ENCODE peak calls at places on chromosome 2, in four cellular contexts. T, C, I and E are unnamed samples.

GRCh38 chr2:189222440-189222839 is 42.9 kb upstream of the COL5A2 start:
- DNase-seq in I (no peak), C (no peak), T (no peak), E (peak; percentile 82)

GRCh38 chr2:3079959-3080948 is 297.4 kb downstream of the EIPR1 start:
- DNase-seq in I (no peak), T (no peak), C (no peak), E (no peak)

GRCh38 chr2:223820549-223820948 is 16.8 kb downstream of the AP1S3 start:
- DNase-seq in T (no peak), C (no peak), I (no peak), E (no peak)

GRCh38 chr2:27051902-27052645 is 606 bp downstream of the AGBL5 start:
- DNase-seq in I (no peak), T (no peak), C (no peak), E (peak; percentile 82)

GRCh38 chr2:101277111-101277510 is 24.4 kb downstream of the CNOT11 start:
- DNase-seq in C (no peak), I (no peak), T (no peak), E (no peak)

GRCh38 chr2:20675701-20676352 is 8.9 kb downstream of the GDF7 start:
- DNase-seq in C (no peak), I (no peak), T (no peak), E (no peak)

GRCh38 chr2:172772637-172773036 is 37.0 kb downstream of the RAPGEF4 start:
- DNase-seq in T (no peak), C (peak; percentile 13), I (no peak), E (no peak)

GRCh38 chr2:175187378-175187777 is 5.9 kb upstream of the ATP5MC3 start:
- DNase-seq in I (no peak), C (peak; percentile 9), T (no peak), E (no peak)

GRCh38 chr2:65486802-65487201 is 54.4 kb upstream of the SPRED2 start:
- DNase-seq in C (no peak), T (no peak), I (no peak), E (no peak)

GRCh38 chr2:10036095-10036879 is 7.1 kb upstream of the KLF11 start:
- DNase-seq in I (no peak), T (no peak), C (peak; percentile 81), E (peak; percentile 85)

GRCh38 chr2:198973181-198973580 is 484.6 kb downstream of the SATB2 start:
- DNase-seq in C (no peak), T (no peak), I (no peak), E (no peak)